ENCODE peak calls at places on chromosome 11, in nine cellular contexts. S, H, G, R, N, Q, X, D and I are unnamed samples.

GRCh38 chr11:77141475-77141874 is 13.4 kb downstream of the MYO7A start:
- DNase-seq in S (no peak), H (no peak), G (no peak), R (no peak), N (no peak), Q (no peak), X (no peak), D (no peak), I (no peak)

GRCh38 chr11:61037694-61038093 is 64.6 kb upstream of the CD5 start:
- DNase-seq in S (no peak), H (no peak), G (no peak), R (no peak), N (no peak), Q (no peak), X (no peak), D (no peak), I (no peak)

GRCh38 chr11:47950396-47950795 is 30.0 kb upstream of the PTPRJ start:
- DNase-seq in S (peak), H (no peak), G (no peak), R (no peak), N (no peak), Q (no peak), X (no peak), D (no peak), I (no peak)

GRCh38 chr11:122271167-122271566 is 155.2 kb upstream of the BLID start:
- DNase-seq in S (no peak), H (no peak), G (no peak), R (no peak), N (no peak), Q (no peak), X (no peak), D (no peak), I (no peak)

GRCh38 chr11:19814421-19814820 is 101.8 kb downstream of the NAV2 start:
- DNase-seq in S (no peak), H (no peak), G (no peak), R (no peak), N (no peak), Q (no peak), X (no peak), D (no peak), I (no peak)

GRCh38 chr11:115716577-115717214 is 212.5 kb upstream of the CADM1 start:
- DNase-seq in S (no peak), H (no peak), G (no peak), R (no peak), N (no peak), Q (no peak), X (no peak), D (no peak), I (no peak)

GRCh38 chr11:612201-612960 is 3.4 kb downstream of the IRF7 start:
- DNase-seq in S (peak), H (peak), G (peak), R (no peak), N (no peak), Q (no peak), X (peak), D (peak), I (peak)

GRCh38 chr11:127106142-127106541 is 105.6 kb upstream of the KIRREL3 start:
- DNase-seq in S (no peak), H (no peak), G (no peak), R (no peak), N (peak), Q (no peak), X (no peak), D (no peak), I (peak)

GRCh38 chr11:113249491-113249763 is 65.0 kb upstream of the TTC12 start:
- DNase-seq in S (peak), H (no peak), G (no peak), R (no peak), N (no peak), Q (no peak), X (no peak), D (no peak), I (no peak)

GRCh38 chr11:135033545-135033944 is 621.5 kb upstream of the B3GAT1 start:
- DNase-seq in S (peak), H (peak), G (no peak), R (no peak), N (no peak), Q (no peak), X (no peak), D (no peak), I (peak)

GRCh38 chr11:25602149-25602548 is 729.8 kb upstream of the ANO3 start:
- DNase-seq in S (no peak), H (no peak), G (no peak), R (no peak), N (no peak), Q (no peak), X (no peak), D (no peak), I (no peak)

GRCh38 chr11:63667993-63668392 is 3.2 kb downstream of the ATL3 start:
- DNase-seq in S (no peak), H (no peak), G (no peak), R (peak), N (peak), Q (peak), X (no peak), D (no peak), I (no peak)

GRCh38 chr11:69647761-69648497 is 7.0 kb downstream of the CCND1 start:
- DNase-seq in S (no peak), H (no peak), G (no peak), R (no peak), N (no peak), Q (no peak), X (peak), D (peak), I (no peak)

GRCh38 chr11:15865212-15865987 is 490.9 kb downstream of the SOX6 start:
- DNase-seq in S (no peak), H (no peak), G (no peak), R (no peak), N (no peak), Q (no peak), X (peak), D (no peak), I (no peak)

GRCh38 chr11:11620251-11620965 is 1.4 kb downstream of the GALNT18 start:
- DNase-seq in S (no peak), H (no peak), G (peak), R (no peak), N (no peak), Q (no peak), X (peak), D (peak), I (no peak)

GRCh38 chr11:11620966-11621880 is 582 bp downstream of the GALNT18 start:
- DNase-seq in S (peak), H (no peak), G (peak), R (no peak), N (no peak), Q (no peak), X (no peak), D (peak), I (no peak)

GRCh38 chr11:11622772-11623531 is 1.1 kb upstream of the GALNT18 start:
- DNase-seq in S (no peak), H (peak), G (no peak), R (no peak), N (no peak), Q (no peak), X (no peak), D (no peak), I (peak)

GRCh38 chr11:11621881-11622706 is at the start of gene GALNT18:
- DNase-seq in S (peak), H (peak), G (peak), R (peak), N (peak), Q (peak), X (peak), D (peak), I (peak)

DNA sequence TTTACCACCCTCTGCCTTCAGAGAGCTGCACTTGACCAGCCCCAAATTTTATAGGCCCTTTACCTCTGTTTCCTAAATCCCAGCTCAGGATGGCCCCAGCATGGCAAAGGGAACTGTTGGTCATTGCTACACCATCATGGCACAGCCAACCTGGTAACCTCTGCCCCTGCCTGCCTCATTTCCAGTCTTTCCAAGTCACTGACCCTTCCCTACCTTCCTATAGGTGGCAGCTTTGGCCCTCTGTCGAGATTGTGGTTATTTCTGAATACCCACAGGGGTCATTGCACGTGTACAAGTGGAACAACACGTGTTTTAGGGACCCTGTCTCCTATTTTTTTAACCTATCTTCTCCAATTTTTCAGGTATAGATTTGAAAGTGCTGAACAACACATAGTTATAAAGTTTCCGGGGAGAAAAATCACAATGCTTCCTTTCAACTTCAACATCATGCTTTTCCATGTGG is 2.8 kb downstream of the GALNT18 start:
- DNase-seq in S (no peak), H (peak), G (no peak), R (no peak), N (no peak), Q (no peak), X (no peak), D (no peak), I (no peak)
- TF ChIP-seq CTCF in S (peak), H (no peak), G (no peak), R (peak), N (no peak), Q (no peak), X (peak), D (peak), I (peak)

DNA sequence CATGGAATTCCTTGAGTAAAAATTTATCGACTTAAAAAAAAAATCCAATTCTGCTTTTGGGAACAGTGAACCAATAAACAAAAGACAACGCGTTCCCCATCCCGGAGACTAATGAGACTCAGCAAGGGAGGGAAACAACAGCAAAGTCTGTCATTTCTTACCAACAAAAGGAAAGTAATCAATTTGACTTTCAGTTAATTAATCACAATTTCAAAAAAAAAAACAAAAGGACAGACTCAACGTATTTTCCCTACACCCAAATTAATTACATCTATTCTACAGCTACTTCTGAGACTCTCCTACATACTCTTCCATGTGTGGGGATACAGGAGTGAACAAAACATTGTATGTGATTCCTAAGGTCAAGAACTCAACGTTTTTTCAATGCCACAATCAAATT is 1.9 kb downstream of the RDX start:
- DNase-seq in S (no peak), H (no peak), G (no peak), R (no peak), N (no peak), Q (no peak), X (no peak), D (no peak), I (no peak)
- H3K4me3 ChIP-seq in S (peak), H (peak), G (peak), R (peak), N (peak), Q (peak), X (peak), D (peak), I (no peak)

GRCh38 chr11:102047305-102047924 is at the start of gene CFAP300:
- DNase-seq in S (peak), H (no peak), G (peak), R (no peak), N (peak), Q (no peak), X (peak), D (peak), I (no peak)
- TF ChIP-seq CTCF in S (no peak), H (no peak), G (no peak), R (no peak), N (no peak), Q (no peak), X (no peak), D (no peak), I (no peak)

GRCh38 chr11:75849917-75850316 is 34.9 kb downstream of the UVRAG start:
- DNase-seq in S (no peak), H (no peak), G (no peak), R (no peak), N (no peak), Q (no peak), X (no peak), D (no peak), I (no peak)

GRCh38 chr11:75851203-75851602 is 36.2 kb downstream of the UVRAG start:
- DNase-seq in S (no peak), H (no peak), G (no peak), R (no peak), N (no peak), Q (no peak), X (no peak), D (no peak), I (no peak)

GRCh38 chr11:75852406-75853017 is 37.5 kb downstream of the UVRAG start:
- DNase-seq in S (no peak), H (no peak), G (no peak), R (no peak), N (no peak), Q (no peak), X (no peak), D (no peak), I (no peak)

GRCh38 chr11:75853971-75854370 is 39.0 kb downstream of the UVRAG start:
- DNase-seq in S (no peak), H (no peak), G (no peak), R (no peak), N (no peak), Q (no peak), X (no peak), D (no peak), I (no peak)

DNA sequence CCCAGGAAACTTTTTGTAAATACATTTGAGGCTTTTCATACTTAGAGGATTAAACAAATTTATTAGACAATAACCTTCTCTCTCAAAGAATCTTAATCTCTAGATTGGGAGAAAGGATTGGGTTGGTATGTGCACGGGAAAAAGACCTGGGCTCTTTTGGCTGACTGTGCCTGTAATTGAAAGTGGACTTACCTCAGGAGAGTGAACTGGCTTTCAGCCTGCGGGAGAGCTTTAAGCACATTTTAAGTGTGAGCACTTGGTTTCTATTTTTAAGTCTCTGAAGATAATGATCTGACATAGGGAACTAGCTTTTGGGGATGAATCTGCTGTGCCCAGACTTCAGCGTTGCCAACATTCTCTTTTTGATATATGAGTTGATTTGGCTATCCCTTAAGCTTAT is 35.8 kb downstream of the UVRAG start:
- DNase-seq in S (peak), H (no peak), G (no peak), R (no peak), N (no peak), Q (no peak), X (no peak), D (no peak), I (no peak)
- H3K4me3 ChIP-seq in S (no peak), H (no peak), G (peak), R (no peak), N (no peak), Q (no peak), X (no peak), D (no peak), I (no peak)

GRCh38 chr11:98300777-98301176 is 720.0 kb upstream of the CNTN5 start:
- DNase-seq in S (no peak), H (no peak), G (no peak), R (no peak), N (no peak), Q (no peak), X (no peak), D (no peak), I (no peak)
- TF ChIP-seq CTCF in S (no peak), H (no peak), G (no peak), R (no peak), N (no peak), Q (no peak), X (no peak), D (no peak), I (no peak)